ENCODE peak calls at places on chromosomes 4 and X, in six cellular contexts. P is AML-193, K is fibroblast of mammary gland, I is fibroblast of the conjunctiva, N is endothelial cell, W is GM23248. B is an unnamed sample.

GRCh38 chrX:13699183-13699826 is 10.4 kb downstream of the RAB9A start:
- DNase-seq in I (no peak), N (no peak), P (no peak), K (peak; percentile 46), W (peak; percentile 74), B (peak; percentile 66)

GRCh38 chr4:26576171-26576829 is 7.6 kb upstream of the TBC1D19 start:
- DNase-seq in K (peak; percentile 76), N (no peak), P (no peak), W (peak; percentile 69), I (peak; percentile 21), B (peak; percentile 52)

GRCh38 chr4:125735107-125735506 is 420.4 kb downstream of the FAT4 start:
- DNase-seq in I (peak; percentile 67), P (no peak), W (peak; percentile 89), K (peak; percentile 79), N (peak; percentile 19), B (peak; percentile 78)

GRCh38 chr4:1408418-1408817 is 2.2 kb upstream of the NKX1-1 start:
- DNase-seq in I (no peak), W (no peak), N (peak; percentile 27), K (no peak), P (no peak), B (no peak)

GRCh38 chrX:22081475-22082092 is 49.5 kb downstream of the PHEX start:
- DNase-seq in N (peak; percentile 56), P (peak; percentile 5), I (peak; percentile 38), W (peak; percentile 67), K (peak; percentile 69), B (peak; percentile 45)

GRCh38 chrX:6383911-6384310 is 151.0 kb downstream of the VCX3A start:
- DNase-seq in K (no peak), P (no peak), N (no peak), W (no peak), I (no peak), B (no peak)

GRCh38 chrX:40152706-40153334 is 55.1 kb upstream of the BCOR start:
- DNase-seq in N (no peak), W (peak; percentile 62), I (no peak), P (peak; percentile 18), K (no peak), B (peak; percentile 60)

GRCh38 chr4:28146191-28146590 is 1285.5 kb downstream of the STIM2 start:
- DNase-seq in K (peak; percentile 3), P (no peak), W (no peak), I (no peak), N (no peak), B (no peak)

GRCh38 chr4:124276461-124276860 is 436.1 kb downstream of the ANKRD50 start:
- DNase-seq in P (no peak), N (no peak), W (peak; percentile 8), I (no peak), K (no peak), B (no peak)

GRCh38 chr4:156623376-156623775 is 348.2 kb downstream of the PDGFC start:
- DNase-seq in P (no peak), N (no peak), W (peak; percentile 46), K (peak; percentile 43), I (no peak), B (peak; percentile 21)

GRCh38 chrX:132758778-132759177 is 199.7 kb downstream of the HS6ST2 start:
- DNase-seq in I (no peak), N (no peak), P (no peak), W (no peak), K (no peak), B (no peak)

GRCh38 chr4:6225469-6225868 is 25.1 kb upstream of the JAKMIP1 start:
- DNase-seq in W (peak; percentile 43), N (peak; percentile 67), I (no peak), P (peak; percentile 3), K (peak; percentile 14), B (peak; percentile 48)

GRCh38 chr4:139550724-139551429 is 5.1 kb downstream of the SETD7 start:
- DNase-seq in P (no peak), N (no peak), W (peak; percentile 41), I (no peak), K (peak; percentile 37), B (peak; percentile 26)

GRCh38 chr4:30718021-30718888 is 1.9 kb upstream of the PCDH7 start:
- DNase-seq in N (peak; percentile 64), W (peak; percentile 34), K (peak; percentile 35), P (no peak), I (no peak), B (peak; percentile 40)

GRCh38 chrX:8845060-8845459 is 43.9 kb upstream of the FAM9A start:
- DNase-seq in P (no peak), W (peak; percentile 77), N (no peak), K (peak; percentile 77), I (no peak), B (peak; percentile 61)

GRCh38 chr4:114286275-114286674 is 306.8 kb upstream of the ARSJ start:
- DNase-seq in W (peak; percentile 34), I (peak; percentile 6), N (no peak), P (no peak), K (peak; percentile 20), B (no peak)

GRCh38 chr4:156830356-156830755 is 141.2 kb downstream of the PDGFC start:
- DNase-seq in K (peak; percentile 93), N (no peak), P (no peak), I (peak; percentile 14), W (peak; percentile 92), B (peak; percentile 70)

GRCh38 chrX:110915579-110915978 is 120.0 kb upstream of the CHRDL1 start:
- DNase-seq in K (peak; percentile 23), P (no peak), I (no peak), N (no peak), W (no peak), B (no peak)

GRCh38 chr4:82138376-82138775 is 235.4 kb downstream of the HNRNPD start:
- DNase-seq in W (peak; percentile 21), K (peak; percentile 1), P (no peak), I (no peak), N (no peak), B (no peak)

GRCh38 chr4:170423137-170423536 is 333.4 kb upstream of the AADAT start:
- DNase-seq in W (peak; percentile 77), K (peak; percentile 96), N (no peak), P (no peak), I (peak; percentile 78), B (peak; percentile 5)

GRCh38 chr4:149161247-149161646 is 654.4 kb downstream of the IQCM start:
- DNase-seq in I (no peak), P (no peak), N (no peak), W (peak; percentile 62), K (peak; percentile 41), B (peak; percentile 48)

GRCh38 chrX:69221239-69222102 is 56.2 kb upstream of the PJA1 start:
- DNase-seq in I (no peak), N (no peak), P (no peak), W (no peak), K (no peak), B (no peak)